ENCODE peak calls at places on chromosomes 1 and 21, in six cellular contexts. U is Caco-2, P is RWPE2, I is stomach, F is heart right ventricle, L is H9. O is an unnamed sample.

GRCh38 chr1:34013136-34013535 is 149.3 kb downstream of the HMGB4 start:
- DNase-seq in U (no peak), F (no peak), I (no peak), P (no peak), L (no peak), O (no peak)

GRCh38 chr1:29632436-29633270 is 396.3 kb downstream of the PTPRU start:
- DNase-seq in P (no peak), I (no peak), F (no peak), U (no peak), L (peak; percentile 20), O (no peak)

GRCh38 chr1:175204285-175204684 is 11.7 kb upstream of the KIAA0040 start:
- DNase-seq in F (no peak), I (no peak), L (no peak), U (no peak), P (no peak), O (no peak)

GRCh38 chr1:56206391-56206790 is 373.0 kb downstream of the PLPP3 start:
- DNase-seq in F (no peak), L (no peak), I (no peak), P (no peak), U (no peak), O (no peak)

GRCh38 chr1:212315907-212316306 is 30.7 kb downstream of the PPP2R5A start:
- DNase-seq in I (no peak), P (no peak), F (no peak), L (peak; percentile 66), U (peak; percentile 21), O (peak; percentile 45)

GRCh38 chr21:45767071-45768006 is 123.8 kb downstream of the PCBP3 start:
- DNase-seq in I (no peak), P (no peak), F (no peak), L (no peak), U (no peak), O (no peak)

GRCh38 chr1:20228314-20228713 is 42.0 kb upstream of the PLA2G2C start:
- DNase-seq in F (no peak), P (no peak), L (no peak), U (no peak), I (no peak), O (no peak)

GRCh38 chr1:162056043-162056442 is 13.4 kb upstream of the NOS1AP start:
- DNase-seq in L (peak; percentile 88), F (peak; percentile 62), I (peak; percentile 70), P (no peak), U (peak; percentile 79), O (peak; percentile 74)

GRCh38 chr1:172373864-172374263 is 46.6 kb upstream of the C1orf105 start:
- DNase-seq in U (no peak), F (no peak), L (no peak), P (no peak), I (no peak), O (no peak)

GRCh38 chr1:64047549-64047969 is 155.9 kb upstream of the UBE2U start:
- DNase-seq in I (no peak), F (no peak), U (no peak), L (no peak), P (no peak), O (no peak)

GRCh38 chr1:179586107-179586823 is 5.4 kb upstream of the TDRD5 start:
- DNase-seq in L (peak; percentile 81), U (peak; percentile 34), I (peak; percentile 85), F (peak; percentile 8), P (no peak), O (no peak)

GRCh38 chr1:171801395-171801990 is 20.0 kb downstream of the METTL13 start:
- DNase-seq in F (no peak), I (no peak), L (peak; percentile 57), U (peak; percentile 55), P (no peak), O (peak; percentile 48)

GRCh38 chr1:196148367-196148970 is 459.8 kb downstream of the KCNT2 start:
- DNase-seq in P (no peak), I (no peak), F (no peak), L (no peak), U (peak; percentile 5), O (no peak)

GRCh38 chr1:109716121-109716520 is 4.1 kb downstream of the GSTM5 start:
- DNase-seq in F (no peak), L (no peak), I (no peak), U (no peak), P (no peak), O (no peak)

GRCh38 chr1:164590592-164590991 is 31.6 kb downstream of the PBX1 start:
- DNase-seq in U (no peak), F (no peak), L (no peak), I (no peak), P (no peak), O (no peak)

GRCh38 chr1:54124472-54124871 is 28.3 kb downstream of the CDCP2 start:
- DNase-seq in U (no peak), F (no peak), L (no peak), P (no peak), I (peak; percentile 53), O (no peak)

GRCh38 chr1:35454616-35455015 is 102.6 kb downstream of the KIAA0319L start:
- DNase-seq in I (no peak), U (no peak), F (no peak), P (no peak), L (no peak), O (no peak)

GRCh38 chr1:211583011-211583995 is 4.3 kb upstream of the SLC30A1 start:
- DNase-seq in F (no peak), P (no peak), I (no peak), L (no peak), U (no peak), O (no peak)

GRCh38 chr21:23664193-23664694 is 1943.0 kb downstream of the MRPL39 start:
- DNase-seq in L (no peak), U (no peak), F (no peak), P (no peak), I (no peak), O (no peak)

GRCh38 chr1:233113009-233113712 is 162.8 kb downstream of the NTPCR start:
- DNase-seq in U (peak; percentile 57), F (peak; percentile 70), P (peak; percentile 83), I (peak; percentile 41), L (peak; percentile 86), O (peak; percentile 70)

GRCh38 chr21:34129971-34130597 is 56.7 kb downstream of the MRPS6 start:
- DNase-seq in U (no peak), I (no peak), L (peak; percentile 68), F (no peak), P (no peak), O (no peak)

GRCh38 chr1:2377751-2378440 is 13.5 kb downstream of the MORN1 start:
- DNase-seq in P (peak; percentile 49), I (no peak), F (no peak), U (no peak), L (no peak), O (no peak)

GRCh38 chr1:151399890-151400235 is 490 bp downstream of the PSMB4 start:
- DNase-seq in L (no peak), U (no peak), I (no peak), P (no peak), F (no peak), O (no peak)

GRCh38 chr1:177780096-177780700 is 189.7 kb downstream of the SEC16B start:
- DNase-seq in U (peak; percentile 42), I (no peak), L (no peak), P (no peak), F (no peak), O (peak; percentile 47)

GRCh38 chr1:10495942-10496341 is 21.2 kb downstream of the PEX14 start:
- DNase-seq in P (peak; percentile 95), L (no peak), I (peak; percentile 76), F (no peak), U (no peak), O (no peak)

GRCh38 chr1:206709772-206710456 is 25.2 kb downstream of the MAPKAPK2 start:
- DNase-seq in F (no peak), I (no peak), P (no peak), U (no peak), L (no peak), O (no peak)

GRCh38 chr1:209723761-209724693 is 19.4 kb downstream of the HSD11B1 start:
- DNase-seq in L (no peak), F (no peak), I (no peak), P (no peak), U (no peak), O (no peak)

GRCh38 chr1:230542054-230542453 is 100.2 kb upstream of the COG2 start:
- DNase-seq in I (no peak), U (no peak), P (no peak), F (no peak), L (no peak), O (no peak)

GRCh38 chr1:186492531-186493291 is 31.8 kb upstream of the PDC start:
- DNase-seq in P (no peak), L (no peak), F (no peak), I (no peak), U (peak; percentile 71), O (no peak)

GRCh38 chr21:37564341-37564923 is 197.9 kb downstream of the DYRK1A start:
- DNase-seq in L (peak; percentile 64), F (peak; percentile 80), I (peak; percentile 77), U (peak; percentile 74), P (peak; percentile 92), O (no peak)

GRCh38 chr1:58917436-58917835 is 133.6 kb upstream of the JUN start:
- DNase-seq in L (no peak), I (no peak), F (no peak), P (no peak), U (no peak), O (no peak)

GRCh38 chr1:212281589-212281988 is 3.6 kb upstream of the PPP2R5A start:
- DNase-seq in F (no peak), P (no peak), L (no peak), I (no peak), U (no peak), O (no peak)

GRCh38 chr21:19529031-19529430 is 1125.4 kb upstream of the TMPRSS15 start:
- DNase-seq in F (no peak), L (no peak), P (no peak), I (no peak), U (no peak), O (no peak)

GRCh38 chr21:19523066-19523465 is 1119.5 kb upstream of the TMPRSS15 start:
- DNase-seq in F (no peak), L (no peak), I (no peak), U (no peak), P (no peak), O (no peak)

GRCh38 chr21:19522384-19522783 is 1118.8 kb upstream of the TMPRSS15 start:
- DNase-seq in U (no peak), I (no peak), L (no peak), P (no peak), F (no peak), O (no peak)

GRCh38 chr21:19523731-19524130 is 1120.1 kb upstream of the TMPRSS15 start:
- DNase-seq in P (no peak), L (no peak), F (no peak), U (no peak), I (no peak), O (no peak)
- H3K9me3 ChIP-seq in P (no peaks in the 10 kb centered on the region), L (no peaks in the 10 kb centered on the region), F (no peaks in the 10 kb centered on the region), U (no peaks in the 10 kb centered on the region), I (no peaks in the 10 kb centered on the region), O (no peaks in the 10 kb centered on the region)

GRCh38 chr1:203323587-203323986 is 18.3 kb downstream of the BTG2 start:
- DNase-seq in L (no peak), U (no peak), P (no peak), I (no peak), F (no peak), O (no peak)
- H3K9me3 ChIP-seq in L (no peaks in the 10 kb centered on the region), U (no peaks in the 10 kb centered on the region), P (no peaks in the 10 kb centered on the region), I (no peaks in the 10 kb centered on the region), F (no peaks in the 10 kb centered on the region), O (no peaks in the 10 kb centered on the region)

GRCh38 chr21:30629173-30629572 is 5.8 kb upstream of the KRTAP20-2 start:
- DNase-seq in I (no peak), P (no peak), F (no peak), U (no peak), L (no peak), O (no peak)
- H3K9me3 ChIP-seq in I (no peaks in the 10 kb centered on the region), P (no peaks in the 10 kb centered on the region), F (peaks cover 11% of the 10 kb centered on the region), U (no peaks in the 10 kb centered on the region), L (no peaks in the 10 kb centered on the region), O (peaks cover 11% of the 10 kb centered on the region)

GRCh38 chr1:119682141-119682540 is 29.6 kb upstream of the PHGDH start:
- DNase-seq in L (no peak), F (no peak), I (no peak), P (no peak), U (no peak), O (no peak)
- H3K9me3 ChIP-seq in L (no peaks in the 10 kb centered on the region), F (no peaks in the 10 kb centered on the region), I (no peaks in the 10 kb centered on the region), P (no peaks in the 10 kb centered on the region), U (no peaks in the 10 kb centered on the region), O (no peaks in the 10 kb centered on the region)

O was measured in iPS DF 6.9.